ENCODE peak calls at places on chromosomes 6 and 20, in seven cellular contexts. N, O, J, P, R, L and B are unnamed samples.

GRCh38 chr6:107704377-107705013 is 119.6 kb downstream of the SCML4 start:
- DNase-seq in N (peak), O (peak), J (no peak), P (peak), R (peak), L (no peak), B (no peak)

GRCh38 chr20:270517-270916 is 13.0 kb downstream of the DEFB132 start:
- DNase-seq in N (no peak), O (no peak), J (no peak), P (no peak), R (no peak), L (peak), B (no peak)

GRCh38 chr6:48200874-48201273 is 89.9 kb upstream of the PTCHD4 start:
- DNase-seq in N (peak), O (no peak), J (no peak), P (no peak), R (no peak), L (no peak), B (no peak)

GRCh38 chr6:125300992-125301434 is 754 bp downstream of the HDDC2 start:
- DNase-seq in N (no peak), O (no peak), J (no peak), P (no peak), R (no peak), L (no peak), B (peak)

GRCh38 chr6:143958839-143959399 is 49.1 kb downstream of the PLAGL1 start:
- DNase-seq in N (peak), O (no peak), J (no peak), P (no peak), R (no peak), L (peak), B (no peak)

GRCh38 chr20:53428997-53429396 is 164.6 kb downstream of the ZNF217 start:
- DNase-seq in N (no peak), O (no peak), J (no peak), P (no peak), R (no peak), L (no peak), B (no peak)

GRCh38 chr6:126812651-126813050 is 305.8 kb upstream of the RSPO3 start:
- DNase-seq in N (no peak), O (no peak), J (no peak), P (no peak), R (no peak), L (no peak), B (no peak)

GRCh38 chr6:31170600-31170881 is at the start of gene POU5F1:
- DNase-seq in N (no peak), O (no peak), J (no peak), P (no peak), R (no peak), L (peak), B (no peak)

GRCh38 chr20:63968928-63969760 is 586 bp downstream of the ZNF512B start:
- DNase-seq in N (peak), O (peak), J (no peak), P (no peak), R (peak), L (peak), B (no peak)

GRCh38 chr6:41097467-41098090 is 24.8 kb downstream of the NFYA start:
- DNase-seq in N (no peak), O (no peak), J (no peak), P (no peak), R (no peak), L (no peak), B (no peak)

GRCh38 chr6:143027058-143027457 is 33.6 kb upstream of the AIG1 start:
- DNase-seq in N (peak), O (no peak), J (no peak), P (peak), R (no peak), L (peak), B (peak)

GRCh38 chr20:17806739-17807441 is 107.1 kb downstream of the BANF2 start:
- DNase-seq in N (no peak), O (peak), J (no peak), P (no peak), R (peak), L (peak), B (no peak)

GRCh38 chr6:53020005-53020744 is 25.1 kb upstream of the GSTA4 start:
- DNase-seq in N (no peak), O (peak), J (no peak), P (no peak), R (peak), L (no peak), B (no peak)

GRCh38 chr6:43860285-43860684 is 90.3 kb downstream of the VEGFA start:
- DNase-seq in N (no peak), O (no peak), J (no peak), P (no peak), R (no peak), L (no peak), B (no peak)

GRCh38 chr6:11093065-11093590 is 506 bp upstream of the SMIM13 start:
- DNase-seq in N (no peak), O (no peak), J (no peak), P (no peak), R (peak), L (no peak), B (no peak)

GRCh38 chr6:37047421-37047931 is 42.0 kb downstream of the FGD2 start:
- DNase-seq in N (no peak), O (no peak), J (no peak), P (no peak), R (no peak), L (no peak), B (no peak)

GRCh38 chr6:50720623-50721022 is 7.3 kb downstream of the TFAP2D start:
- DNase-seq in N (no peak), O (no peak), J (no peak), P (no peak), R (peak), L (peak), B (peak)

GRCh38 chr20:44033344-44033743 is 118.7 kb downstream of the TOX2 start:
- DNase-seq in N (no peak), O (peak), J (no peak), P (no peak), R (no peak), L (no peak), B (no peak)

GRCh38 chr6:146419576-146419975 is 124.1 kb upstream of the RAB32 start:
- DNase-seq in N (no peak), O (no peak), J (no peak), P (no peak), R (no peak), L (no peak), B (no peak)

GRCh38 chr20:25058051-25058796 is at the start of gene ACSS1:
- DNase-seq in N (no peak), O (peak), J (peak), P (no peak), R (no peak), L (peak), B (peak)

GRCh38 chr6:111736005-111736607 is 130.4 kb upstream of the TRAF3IP2 start:
- DNase-seq in N (no peak), O (no peak), J (no peak), P (no peak), R (no peak), L (no peak), B (no peak)

GRCh38 chr20:37907677-37908397 is 4.9 kb downstream of the VSTM2L start:
- DNase-seq in N (no peak), O (peak), J (no peak), P (no peak), R (no peak), L (no peak), B (peak)

GRCh38 chr6:32176476-32177181 is 745 bp upstream of the AGPAT1 start:
- DNase-seq in N (no peak), O (no peak), J (no peak), P (no peak), R (peak), L (peak), B (no peak)

GRCh38 chr20:25297141-25297905 is 49.4 kb downstream of the PYGB start:
- DNase-seq in N (no peak), O (no peak), J (peak), P (no peak), R (no peak), L (no peak), B (no peak)

GRCh38 chr20:16672299-16672698 is 57.5 kb upstream of the SNRPB2 start:
- DNase-seq in N (no peak), O (no peak), J (no peak), P (no peak), R (no peak), L (no peak), B (no peak)

GRCh38 chr20:1882026-1882425 is 13.2 kb upstream of the SIRPA start:
- DNase-seq in N (no peak), O (no peak), J (no peak), P (no peak), R (no peak), L (no peak), B (no peak)

GRCh38 chr20:33133616-33133941 is 34.4 kb upstream of the BPIFA2 start:
- DNase-seq in N (no peak), O (no peak), J (no peak), P (no peak), R (no peak), L (no peak), B (no peak)

GRCh38 chr6:140371360-140371870 is 997.0 kb upstream of the CITED2 start:
- DNase-seq in N (no peak), O (no peak), J (no peak), P (no peak), R (no peak), L (no peak), B (no peak)

GRCh38 chr6:82143041-82143481 is 104.5 kb downstream of the IBTK start:
- DNase-seq in N (no peak), O (no peak), J (no peak), P (no peak), R (no peak), L (no peak), B (no peak)
- TF ChIP-seq JUND in N (no peak), O (no peak), J (no peak), P (no peak), R (no peak), L (no peak), B (no peak)

GRCh38 chr6:123030292-123030691 is 34.3 kb downstream of the CLVS2 start:
- DNase-seq in N (no peak), O (no peak), J (no peak), P (no peak), R (no peak), L (no peak), B (no peak)
- TF ChIP-seq JUND in N (no peak), O (no peak), J (no peak), P (no peak), R (no peak), L (no peak), B (no peak)

GRCh38 chr20:48795732-48796131 is 32.1 kb downstream of the PREX1 start:
- DNase-seq in N (no peak), O (no peak), J (no peak), P (no peak), R (no peak), L (no peak), B (no peak)
- TF ChIP-seq JUND in N (no peak), O (no peak), J (no peak), P (no peak), R (no peak), L (no peak), B (no peak)

GRCh38 chr6:65064844-65065243 is 642.2 kb downstream of the EYS start:
- DNase-seq in N (no peak), O (no peak), J (no peak), P (no peak), R (no peak), L (no peak), B (peak)
- TF ChIP-seq JUND in N (no peak), O (no peak), J (no peak), P (no peak), R (no peak), L (no peak), B (no peak)

DNA sequence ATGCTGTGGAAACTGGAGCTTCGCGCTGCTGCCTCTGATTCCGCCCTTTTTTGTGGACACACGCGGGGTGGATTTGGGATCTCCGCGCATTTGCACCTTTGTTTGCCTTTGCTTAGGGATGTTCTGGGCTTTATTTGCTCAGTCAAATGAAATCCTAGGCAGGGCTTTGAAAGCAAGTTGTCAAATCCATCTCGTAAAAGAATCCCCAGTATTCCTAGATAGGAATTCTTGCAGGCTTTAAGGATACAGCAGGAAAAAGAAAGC is 446 bp downstream of the CEP57L1 start:
- DNase-seq in N (peak), O (no peak), J (no peak), P (no peak), R (no peak), L (no peak), B (no peak)
- TF ChIP-seq JUND in N (no peak), O (no peak), J (no peak), P (no peak), R (no peak), L (no peak), B (no peak)